ENCODE peak calls at places on chromosomes 6 and 20, in six cellular contexts. V, D, Y, O, P and I are unnamed samples.
A peak's percentile ranks its signal among the peaks of the same experiment; 100 is the strongest.

GRCh38 chr20:25692499-25692898 is 4.2 kb downstream of the ZNF337 start:
- DNase-seq in V (no peak), D (no peak), Y (no peak), O (no peak), P (peak; percentile 24), I (no peak)

GRCh38 chr6:50720623-50721022 is 7.3 kb downstream of the TFAP2D start:
- DNase-seq in V (no peak), D (no peak), Y (no peak), O (no peak), P (peak; percentile 86), I (no peak)

GRCh38 chr6:19415605-19416326 is 421.4 kb upstream of the ID4 start:
- DNase-seq in V (no peak), D (no peak), Y (no peak), O (no peak), P (no peak), I (no peak)

GRCh38 chr6:38822963-38823362 is 107.9 kb downstream of the DNAH8 start:
- DNase-seq in V (no peak), D (no peak), Y (no peak), O (no peak), P (no peak), I (no peak)

GRCh38 chr6:10962673-10963072 is 75.8 kb downstream of the SYCP2L start:
- DNase-seq in V (no peak), D (no peak), Y (no peak), O (no peak), P (no peak), I (no peak)

GRCh38 chr6:20117474-20117873 is 94.8 kb downstream of the MBOAT1 start:
- DNase-seq in V (no peak), D (no peak), Y (no peak), O (no peak), P (peak; percentile 49), I (no peak)

GRCh38 chr6:56393615-56394612 is 146.5 kb upstream of the COL21A1 start:
- DNase-seq in V (no peak), D (no peak), Y (no peak), O (no peak), P (no peak), I (no peak)

GRCh38 chr6:70415660-70416059 is 2.4 kb downstream of the FAM135A start:
- DNase-seq in V (no peak), D (no peak), Y (no peak), O (no peak), P (no peak), I (no peak)

GRCh38 chr6:107284805-107285204 is 169.5 kb upstream of the BEND3 start:
- DNase-seq in V (no peak), D (no peak), Y (no peak), O (no peak), P (peak; percentile 41), I (no peak)

GRCh38 chr6:27452496-27452897 is 20.4 kb downstream of the ZNF184 start:
- DNase-seq in V (no peak), D (no peak), Y (no peak), O (no peak), P (no peak), I (no peak)
- H3K4me3 ChIP-seq in V (no peak overlapping the region), D (no peak overlapping the region), Y (no peak overlapping the region), O (no peak overlapping the region), P (no peak overlapping the region), I (no peak overlapping the region)

DNA sequence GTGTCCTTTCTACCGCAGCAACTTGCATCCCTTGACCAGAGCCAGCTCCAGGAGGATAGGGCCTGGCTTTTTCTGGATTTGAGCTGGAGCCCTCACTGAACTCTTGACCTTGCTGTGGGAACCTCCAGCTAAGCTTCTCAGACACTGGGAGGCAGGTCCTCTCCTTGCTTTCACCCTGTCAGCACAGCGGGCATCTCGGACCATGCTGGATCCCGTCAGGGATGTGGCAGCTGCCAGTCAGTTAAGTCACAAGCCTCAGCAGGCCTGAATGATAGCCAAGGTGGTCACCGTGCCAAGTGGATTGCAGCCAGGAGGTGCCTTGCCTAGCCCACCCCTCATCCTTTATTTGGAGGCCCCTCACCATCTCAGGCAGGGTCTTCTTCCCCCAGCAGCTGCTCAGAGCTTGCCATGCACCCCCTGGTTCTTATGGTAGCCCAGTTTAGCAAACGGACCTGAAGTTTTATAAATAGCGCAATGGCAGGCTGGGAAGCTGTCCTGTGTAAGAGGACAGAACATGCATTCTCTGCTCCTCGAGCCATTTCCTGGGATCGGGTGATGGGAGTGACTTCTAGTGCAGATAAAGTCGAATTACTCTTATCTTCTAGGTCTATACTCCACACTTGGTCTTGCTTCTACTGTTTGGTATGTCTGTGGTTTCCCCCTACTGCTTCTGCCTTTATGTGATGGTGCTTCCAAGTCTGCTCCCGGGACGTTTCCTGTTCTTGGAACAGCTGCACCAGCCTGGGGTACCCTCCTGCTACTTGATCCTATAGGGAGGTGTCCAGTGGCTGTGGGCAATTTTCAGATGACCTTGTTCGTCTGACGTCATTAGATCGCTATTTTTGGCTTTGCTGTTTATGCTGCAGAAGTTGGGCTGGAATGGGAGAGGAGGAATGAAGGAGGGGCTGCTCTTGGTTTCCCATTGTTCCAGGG is 7.1 kb upstream of the MYLK2 start:
- DNase-seq in V (no peak), D (no peak), Y (no peak), O (no peak), P (no peak), I (no peak)
- TF ChIP-seq POLR2AphosphoS5 in V (no peak), D (no peak), Y (no peak), O (no peak), P (no peak), I (no peak)

GRCh38 chr6:31814677-31815024 is 432 bp downstream of the HSPA1L start:
- DNase-seq in V (peak; percentile 94), D (peak; percentile 96), Y (peak; percentile 96), O (peak; percentile 91), P (peak; percentile 99), I (peak; percentile 98)
- H3K4me3 ChIP-seq in V (peak overlapping the region; percentile 53), D (peak overlapping the region; percentile 41), Y (peak overlapping the region; percentile 54), O (peak overlapping the region; percentile 48), P (peak overlapping the region; percentile 63), I (peak overlapping the region; percentile 52)

GRCh38 chr6:72461144-72461543 is 160.7 kb upstream of the KCNQ5 start:
- DNase-seq in V (no peak), D (no peak), Y (no peak), O (no peak), P (peak; percentile 5), I (no peak)
- TF ChIP-seq POLR2AphosphoS5 in V (no peak), D (no peak), Y (no peak), O (no peak), P (no peak), I (no peak)

GRCh38 chr6:24872769-24873168 is 63.0 kb downstream of the RIPOR2 start:
- DNase-seq in V (no peak), D (no peak), Y (no peak), O (no peak), P (no peak), I (no peak)

GRCh38 chr6:24879351-24879750 is 56.4 kb downstream of the RIPOR2 start:
- DNase-seq in V (no peak), D (no peak), Y (no peak), O (no peak), P (no peak), I (no peak)

GRCh38 chr6:24874128-24874527 is 61.6 kb downstream of the RIPOR2 start:
- DNase-seq in V (no peak), D (no peak), Y (no peak), O (no peak), P (no peak), I (no peak)

GRCh38 chr6:24874776-24875175 is 61.0 kb downstream of the RIPOR2 start:
- DNase-seq in V (no peak), D (no peak), Y (no peak), O (no peak), P (no peak), I (no peak)

GRCh38 chr6:24876496-24877465 is 59.0 kb downstream of the RIPOR2 start:
- DNase-seq in V (no peak), D (no peak), Y (no peak), O (no peak), P (peak; percentile 84), I (no peak)
- H3K4me3 ChIP-seq in V (no peak overlapping the region), D (no peak overlapping the region), Y (no peak overlapping the region), O (no peak overlapping the region), P (no peak overlapping the region), I (no peak overlapping the region)

GRCh38 chr6:88133718-88134117 is 32.4 kb downstream of the CNR1 start:
- DNase-seq in V (no peak), D (no peak), Y (no peak), O (no peak), P (no peak), I (no peak)
- TF ChIP-seq POLR2AphosphoS5 in V (no peak), D (no peak), Y (no peak), O (no peak), P (no peak), I (no peak)

DNA sequence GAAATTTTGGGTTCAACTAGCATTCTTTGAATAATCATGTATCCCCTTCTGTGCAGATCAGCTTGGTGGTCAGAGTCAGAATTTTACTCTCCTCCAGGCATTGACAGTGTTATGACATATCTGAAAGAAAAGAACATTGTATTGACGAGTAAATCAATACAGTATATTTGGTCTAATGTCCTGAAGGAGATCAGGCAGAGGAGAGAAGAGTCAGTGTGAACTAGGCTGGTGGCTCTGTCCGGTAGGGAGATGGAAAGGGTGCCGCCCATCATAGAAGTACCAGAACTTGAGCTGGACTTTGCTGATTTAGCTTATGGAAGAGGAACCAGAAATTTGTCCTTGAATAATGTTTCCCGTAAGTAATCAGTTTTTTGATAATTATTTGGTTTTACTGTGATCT is at the start of gene CALHM6:
- DNase-seq in V (no peak), D (no peak), Y (no peak), O (no peak), P (no peak), I (no peak)
- H3K4me3 ChIP-seq in V (peak within 1 kb of the TSS; percentile 67), D (peak within 1 kb of the TSS; percentile 38), Y (no peak within 1 kb of the TSS), O (peak within 1 kb of the TSS; percentile 74), P (peak within 1 kb of the TSS; percentile 56), I (peak within 1 kb of the TSS; percentile 26)

GRCh38 chr6:111810321-111811235 is 62.7 kb downstream of the FYN start:
- DNase-seq in V (no peak), D (no peak), Y (no peak), O (no peak), P (no peak), I (no peak)
- TF ChIP-seq POLR2AphosphoS5 in V (no peak), D (no peak), Y (no peak), O (no peak), P (no peak), I (no peak)

GRCh38 chr20:53713328-53714056 is 119.9 kb upstream of the ZNF217 start:
- DNase-seq in V (no peak), D (no peak), Y (no peak), O (peak; percentile 71), P (peak; percentile 85), I (no peak)
- H3K4me3 ChIP-seq in V (no peak overlapping the region), D (no peak overlapping the region), Y (no peak overlapping the region), O (no peak overlapping the region), P (no peak overlapping the region), I (no peak overlapping the region)

DNA sequence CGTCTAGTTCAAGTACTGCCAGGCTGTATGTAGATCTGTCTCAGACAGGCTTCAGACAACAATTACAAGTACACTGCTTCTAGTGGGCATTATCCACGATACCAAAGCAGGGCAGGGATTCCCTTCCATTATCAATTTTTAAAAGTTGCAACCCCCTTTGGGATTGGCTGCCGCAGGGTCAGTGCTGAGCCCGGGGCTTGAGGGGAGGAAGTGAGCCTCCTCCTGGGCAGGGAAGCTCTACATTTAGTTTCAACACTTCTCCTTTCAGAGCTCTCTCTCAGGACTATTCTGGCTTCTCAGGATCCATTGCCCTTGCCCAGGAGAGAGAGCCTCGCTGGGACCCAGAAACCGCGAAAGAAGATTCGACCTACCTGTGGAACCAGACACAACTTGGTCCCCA is 1.5 kb downstream of the HTR1B start:
- DNase-seq in V (no peak), D (no peak), Y (no peak), O (no peak), P (no peak), I (no peak)
- TF ChIP-seq POLR2AphosphoS5 in V (no peak), D (no peak), Y (no peak), O (no peak), P (no peak), I (no peak)